ENCODE peak calls at places on chromosomes 5 and 9, in four cellular contexts. W, S, O and B are unnamed samples.

GRCh38 chr9:113955076-113955752 is 79.1 kb downstream of the ZNF618 start:
- DNase-seq in W (no peak), O (no peak), S (no peak), B (no peak)

GRCh38 chr9:134514503-134514902 is 127.1 kb upstream of the COL5A1 start:
- DNase-seq in O (no peak), W (no peak), S (no peak), B (no peak)

GRCh38 chr9:109418827-109419226 is 79.3 kb downstream of the PTPN3 start:
- DNase-seq in S (no peak), O (no peak), W (no peak), B (no peak)

GRCh38 chr9:99172129-99173091 is 49.3 kb downstream of the ALG2 start:
- DNase-seq in S (no peak), W (peak), O (no peak), B (peak)

GRCh38 chr5:132840313-132840712 is 9.9 kb upstream of the SHROOM1 start:
- DNase-seq in S (no peak), W (no peak), O (no peak), B (no peak)

GRCh38 chr5:9197881-9198260 is 348.0 kb downstream of the SEMA5A start:
- DNase-seq in W (no peak), O (no peak), S (no peak), B (no peak)

GRCh38 chr5:55429707-55430253 is 105.0 kb downstream of the PLPP1 start:
- DNase-seq in W (peak), O (no peak), S (no peak), B (no peak)

GRCh38 chr9:114375386-114375785 is 12.4 kb downstream of the AKNA start:
- DNase-seq in W (no peak), S (no peak), O (no peak), B (no peak)

GRCh38 chr5:125775896-125776295 is 647.3 kb upstream of the GRAMD2B start:
- DNase-seq in S (no peak), O (no peak), W (no peak), B (no peak)

GRCh38 chr5:112755703-112756102 is 18.0 kb downstream of the APC start:
- DNase-seq in O (no peak), S (no peak), W (no peak), B (no peak)

GRCh38 chr5:141758316-141758965 is 76.4 kb upstream of the ARAP3 start:
- DNase-seq in O (no peak), S (no peak), W (no peak), B (peak)

GRCh38 chr9:127561491-127562270 is 50.4 kb upstream of the STXBP1 start:
- DNase-seq in W (peak), O (peak), S (no peak), B (no peak)

GRCh38 chr5:55232194-55232984 is 1.0 kb downstream of the CCNO start:
- DNase-seq in O (no peak), W (peak), S (peak), B (peak)

GRCh38 chr5:4480528-4481404 is 659.4 kb upstream of the ADAMTS16 start:
- DNase-seq in O (no peak), W (no peak), S (no peak), B (no peak)

GRCh38 chr5:2910401-2911175 is 159.1 kb upstream of the IRX2 start:
- DNase-seq in S (no peak), O (peak), W (no peak), B (no peak)

GRCh38 chr5:79924936-79925893 is 65.8 kb downstream of the MTX3 start:
- DNase-seq in S (no peak), W (no peak), O (no peak), B (peak)

GRCh38 chr9:86434039-86434726 is 80.0 kb upstream of the TUT7 start:
- DNase-seq in W (no peak), O (peak), S (peak), B (no peak)

GRCh38 chr5:139668064-139668880 is 20.1 kb downstream of the CXXC5 start:
- DNase-seq in W (no peak), S (peak), O (no peak), B (peak)

GRCh38 chr5:132008961-132009680 is 2.3 kb downstream of the ACSL6 start:
- DNase-seq in O (no peak), W (peak), S (no peak), B (peak)

GRCh38 chr5:180339583-180340183 is 13.5 kb downstream of the GFPT2 start:
- DNase-seq in O (no peak), W (peak), S (no peak), B (no peak)

GRCh38 chr5:31193591-31194457 is at the start of gene CDH6:
- DNase-seq in W (peak), S (peak), O (no peak), B (peak)

GRCh38 chr5:145908206-145908945 is 28.0 kb upstream of the SH3RF2 start:
- DNase-seq in W (no peak), O (no peak), S (no peak), B (no peak)

GRCh38 chr5:60436518-60436917 is 263.4 kb downstream of the DEPDC1B start:
- DNase-seq in O (no peak), S (no peak), W (no peak), B (no peak)

GRCh38 chr5:157290981-157291711 is 25.2 kb downstream of the CYFIP2 start:
- DNase-seq in S (no peak), O (no peak), W (peak), B (no peak)

GRCh38 chr5:145536133-145536532 is 299.0 kb downstream of the PRELID2 start:
- DNase-seq in W (no peak), O (no peak), S (no peak), B (no peak)

GRCh38 chr5:126812199-126812570 is 35.2 kb downstream of the LMNB1 start:
- DNase-seq in W (no peak), O (no peak), S (no peak), B (no peak)

GRCh38 chr9:120558454-120558853 is 21.5 kb downstream of the CDK5RAP2 start:
- DNase-seq in S (no peak), O (no peak), W (no peak), B (no peak)

GRCh38 chr5:171435908-171436307 is 16.5 kb downstream of the FGF18 start:
- DNase-seq in W (peak), O (no peak), S (no peak), B (no peak)

GRCh38 chr9:95507456-95508241 is 9.1 kb downstream of the PTCH1 start:
- DNase-seq in S (peak), O (no peak), W (peak), B (peak)

GRCh38 chr5:72600401-72600981 is 93.3 kb upstream of the ZNF366 start:
- DNase-seq in S (no peak), W (no peak), O (no peak), B (no peak)

GRCh38 chr9:97320080-97320642 is 12.7 kb downstream of the CCDC180 start:
- DNase-seq in W (no peak), O (no peak), S (no peak), B (no peak)

GRCh38 chr9:137793196-137793841 is 84.3 kb upstream of the CACNA1B start:
- DNase-seq in O (no peak), S (no peak), W (peak), B (no peak)

GRCh38 chr9:69132391-69132790 is 41.7 kb upstream of the TJP2 start:
- DNase-seq in O (no peak), W (no peak), S (no peak), B (no peak)

GRCh38 chr9:16475996-16476395 is 394.5 kb downstream of the BNC2 start:
- DNase-seq in S (no peak), W (no peak), O (no peak), B (no peak)

GRCh38 chr5:66553368-66553912 is 42.8 kb upstream of the MAST4 start:
- DNase-seq in S (no peak), O (no peak), W (no peak), B (no peak)
- TF ChIP-seq CTCF in S (no peak), O (no peak), W (no peak), B (no peak)

GRCh38 chr5:154642499-154643245 is 112.5 kb upstream of the LARP1 start:
- DNase-seq in O (no peak), S (no peak), W (no peak), B (no peak)
- TF ChIP-seq CTCF in O (peak), S (no peak), W (no peak), B (no peak)

GRCh38 chr5:110977927-110978326 is 93.6 kb upstream of the TSLP start:
- DNase-seq in O (no peak), W (no peak), S (no peak), B (no peak)
- TF ChIP-seq CTCF in O (no peak), W (no peak), S (no peak), B (no peak)

GRCh38 chr9:119020730-119021333 is 348.4 kb downstream of the BRINP1 start:
- DNase-seq in W (no peak), S (no peak), O (no peak), B (no peak)

GRCh38 chr9:119026120-119026519 is 343.1 kb downstream of the BRINP1 start:
- DNase-seq in W (no peak), S (no peak), O (no peak), B (no peak)

DNA sequence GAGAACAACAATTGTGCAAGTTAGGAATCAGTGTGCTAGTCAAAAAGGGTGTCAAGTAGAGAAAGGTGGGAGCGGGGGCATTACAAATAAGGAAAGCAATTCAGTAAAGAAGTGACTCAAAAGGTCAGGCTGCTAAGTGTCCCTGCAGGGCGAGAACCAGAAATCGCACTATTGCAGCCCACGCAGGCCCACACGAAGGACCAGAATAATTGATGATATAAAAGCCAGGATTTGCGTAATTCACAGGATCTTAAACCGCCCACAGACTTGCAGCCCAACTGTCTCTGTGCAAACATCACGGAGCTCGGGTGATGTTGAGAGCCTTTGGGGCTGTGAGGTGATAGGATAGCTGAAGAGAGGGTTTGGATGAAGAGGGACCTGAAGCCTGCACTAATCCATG is 349.0 kb downstream of the BRINP1 start:
- DNase-seq in W (no peak), O (no peak), S (no peak), B (no peak)
- TF ChIP-seq CTCF in W (no peak), O (no peak), S (no peak), B (no peak)

DNA sequence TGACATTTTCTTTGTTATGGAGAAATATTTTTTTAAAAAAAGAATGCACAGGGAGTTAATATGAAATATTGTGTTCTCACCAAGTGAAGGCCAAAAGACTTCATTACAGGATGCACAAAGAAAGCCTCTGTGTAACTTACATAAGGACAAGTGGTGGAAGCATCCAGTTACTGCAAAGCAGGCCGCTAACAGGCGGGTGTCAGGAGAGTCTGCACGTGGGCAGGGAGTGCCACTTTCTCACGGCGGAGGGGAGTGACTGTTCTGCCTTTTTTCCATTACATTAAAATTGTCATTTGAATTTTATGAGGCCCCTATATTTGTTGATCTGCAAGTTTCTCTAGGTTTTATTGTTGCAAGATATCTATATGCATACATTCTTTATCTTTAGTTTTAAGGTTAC is 28.1 kb upstream of the SPATA31E1 start:
- DNase-seq in S (no peak), O (no peak), W (no peak), B (no peak)
- TF ChIP-seq CTCF in S (no peak), O (no peak), W (no peak), B (no peak)

GRCh38 chr5:6287136-6287535 is 91.2 kb downstream of the MED10 start:
- DNase-seq in O (no peak), S (no peak), W (no peak), B (peak)

GRCh38 chr5:6286404-6286803 is 91.9 kb downstream of the MED10 start:
- DNase-seq in W (no peak), S (no peak), O (no peak), B (no peak)

GRCh38 chr5:6296524-6296923 is 81.8 kb downstream of the MED10 start:
- DNase-seq in O (no peak), W (no peak), S (no peak), B (no peak)

DNA sequence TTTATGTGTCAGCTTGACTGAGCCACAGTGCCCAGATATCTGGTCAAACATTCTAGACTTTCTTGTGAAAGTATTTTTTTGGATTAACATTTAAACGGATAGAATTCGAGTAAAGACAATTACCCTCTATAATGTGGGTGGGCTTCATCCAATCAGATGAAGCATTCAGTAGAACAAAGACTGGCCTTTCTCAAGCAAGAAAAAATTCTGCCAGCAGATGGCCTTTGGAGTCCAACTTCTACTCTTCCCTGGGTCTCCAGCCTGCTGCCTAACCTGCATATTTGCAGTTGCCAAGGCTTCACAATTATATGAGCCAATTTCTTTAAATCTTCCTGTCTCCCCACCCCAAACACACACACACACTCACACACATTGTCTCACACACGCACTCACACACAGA is 86.4 kb downstream of the MED10 start:
- DNase-seq in W (no peak), S (peak), O (no peak), B (no peak)
- TF ChIP-seq CTCF in W (no peak), S (no peak), O (no peak), B (peak)

GRCh38 chr5:177607452-177608192 is 7.7 kb downstream of the B4GALT7 start:
- DNase-seq in S (peak), W (peak), O (no peak), B (peak)
- TF ChIP-seq CTCF in S (peak), W (peak), O (peak), B (peak)

GRCh38 chr5:179260324-179261070 is 84.8 kb downstream of the ADAMTS2 start:
- DNase-seq in W (no peak), O (peak), S (no peak), B (no peak)

GRCh38 chr5:179262126-179262920 is 82.9 kb downstream of the ADAMTS2 start:
- DNase-seq in O (peak), W (no peak), S (no peak), B (peak)

GRCh38 chr5:179259731-179260323 is 85.4 kb downstream of the ADAMTS2 start:
- DNase-seq in O (peak), S (no peak), W (no peak), B (peak)

GRCh38 chr5:179263391-179264052 is 81.7 kb downstream of the ADAMTS2 start:
- DNase-seq in W (no peak), O (peak), S (no peak), B (no peak)

DNA sequence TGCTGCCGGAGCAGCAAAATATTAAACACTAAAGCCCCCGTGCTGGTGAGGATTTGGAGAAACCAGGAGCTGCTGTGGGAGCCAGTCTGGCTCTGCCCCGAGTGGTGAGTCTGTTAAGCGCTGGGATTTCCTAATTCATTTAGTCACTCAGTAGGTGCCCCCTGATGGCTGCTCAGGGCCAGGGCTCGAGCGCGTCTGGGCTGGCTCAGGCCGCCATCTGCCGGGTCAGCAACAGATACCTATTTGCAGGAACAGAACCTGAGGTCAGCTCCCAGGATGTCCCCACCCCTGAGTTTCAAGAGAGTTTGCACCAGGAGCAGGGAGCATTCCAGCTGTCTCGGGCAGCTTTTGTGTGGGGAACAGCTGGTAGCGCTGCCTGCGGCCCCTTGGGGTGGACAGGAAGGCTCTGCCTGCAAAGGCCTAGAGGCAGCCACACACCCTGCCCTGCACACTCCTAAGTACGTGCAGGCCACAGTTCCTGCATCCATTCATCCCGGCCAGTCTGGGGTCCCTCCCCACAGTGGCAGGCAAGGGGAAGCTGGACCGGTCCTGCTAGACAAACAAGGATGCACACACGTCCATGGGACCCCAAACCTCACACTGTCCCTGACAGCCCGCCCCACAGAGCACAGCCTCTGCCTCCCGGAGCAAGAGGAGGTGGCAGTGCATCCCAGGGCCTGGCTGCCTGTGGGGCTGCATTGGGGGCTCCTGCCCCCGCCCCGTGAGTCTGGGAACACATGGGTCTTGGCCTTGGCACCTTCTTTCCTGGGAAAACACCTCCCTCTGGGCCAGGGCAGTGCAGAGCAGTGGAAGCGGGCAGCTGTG is 83.7 kb downstream of the ADAMTS2 start:
- DNase-seq in W (no peak), O (peak), S (peak), B (peak)
- TF ChIP-seq CTCF in W (no peak), O (peak), S (no peak), B (peak)

GRCh38 chr5:104179057-104179456 is 616.5 kb upstream of the NUDT12 start:
- DNase-seq in S (peak), O (no peak), W (no peak), B (no peak)
- TF ChIP-seq CTCF in S (peak), O (no peak), W (no peak), B (peak)

DNA sequence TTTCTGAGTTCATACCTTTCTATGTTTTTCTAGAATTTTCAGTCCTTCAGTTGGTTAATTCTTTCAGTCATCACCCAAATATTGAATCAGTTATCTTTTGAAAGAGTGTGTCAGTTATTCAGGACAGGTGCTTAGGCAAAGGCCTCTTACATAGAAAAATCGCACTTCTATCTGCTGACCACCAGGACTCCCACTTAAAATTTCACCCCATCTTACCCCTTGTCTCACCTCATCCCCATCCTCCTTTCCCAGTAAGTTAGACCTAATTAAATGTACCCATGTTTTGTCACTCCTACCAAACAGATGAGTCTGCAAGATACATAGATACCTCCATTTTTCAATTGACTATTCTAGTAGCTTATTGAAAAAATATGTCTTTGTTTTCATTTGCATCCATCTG is 159.9 kb upstream of the PIK3R1 start:
- DNase-seq in W (no peak), O (no peak), S (no peak), B (no peak)
- TF ChIP-seq CTCF in W (no peak), O (no peak), S (peak), B (peak)